ENCODE peak calls at places on chromosomes 11 and 22, in five cellular contexts. One of them, this sample, is unnamed. For H3K4me1, the result is how much of the 10 kb centered on the place peaks cover.

GRCh38 chr22:27420817-27421361 is 380.7 kb downstream of the MN1 start:
- DNase-seq in lower lobe of right lung: peak
- DNase-seq in thoracic aorta: peak
- DNase-seq in tibial nerve: peak
- DNase-seq in foreskin keratinocyte: peak
- DNase-seq in this sample: no peak

GRCh38 chr22:29377979-29378378 is 10.4 kb downstream of the AP1B1 start:
- DNase-seq in lower lobe of right lung: peak
- DNase-seq in thoracic aorta: no peak
- DNase-seq in tibial nerve: no peak
- DNase-seq in foreskin keratinocyte: peak
- DNase-seq in this sample: no peak

GRCh38 chr22:23233746-23234408 is 53.6 kb downstream of the BCR start:
- DNase-seq in lower lobe of right lung: no peak
- DNase-seq in thoracic aorta: no peak
- DNase-seq in tibial nerve: peak
- DNase-seq in foreskin keratinocyte: no peak
- DNase-seq in this sample: no peak

GRCh38 chr11:44589301-44589700 is 23.8 kb downstream of the CD82 start:
- DNase-seq in lower lobe of right lung: no peak
- DNase-seq in thoracic aorta: no peak
- DNase-seq in tibial nerve: no peak
- DNase-seq in foreskin keratinocyte: no peak
- DNase-seq in this sample: no peak

GRCh38 chr11:110621826-110622225 is 90.4 kb downstream of the ARHGAP20 start:
- DNase-seq in lower lobe of right lung: no peak
- DNase-seq in thoracic aorta: no peak
- DNase-seq in tibial nerve: no peak
- DNase-seq in foreskin keratinocyte: no peak
- DNase-seq in this sample: no peak

GRCh38 chr22:26485013-26485412 is 1.3 kb downstream of the SRRD start:
- DNase-seq in lower lobe of right lung: no peak
- DNase-seq in thoracic aorta: no peak
- DNase-seq in tibial nerve: no peak
- DNase-seq in foreskin keratinocyte: no peak
- DNase-seq in this sample: no peak

GRCh38 chr22:21972806-21973205 is 9.8 kb downstream of the TOP3B start:
- DNase-seq in lower lobe of right lung: no peak
- DNase-seq in thoracic aorta: no peak
- DNase-seq in tibial nerve: no peak
- DNase-seq in foreskin keratinocyte: no peak
- DNase-seq in this sample: no peak

GRCh38 chr22:32707971-32708370 is 93.5 kb upstream of the TIMP3 start:
- DNase-seq in lower lobe of right lung: no peak
- DNase-seq in thoracic aorta: no peak
- DNase-seq in tibial nerve: no peak
- DNase-seq in foreskin keratinocyte: no peak
- DNase-seq in this sample: no peak

GRCh38 chr11:116598036-116598435 is 174.8 kb downstream of the BUD13 start:
- DNase-seq in lower lobe of right lung: no peak
- DNase-seq in thoracic aorta: no peak
- DNase-seq in tibial nerve: no peak
- DNase-seq in foreskin keratinocyte: no peak
- DNase-seq in this sample: no peak

GRCh38 chr11:121965330-121965729 is 150.7 kb downstream of the BLID start:
- DNase-seq in lower lobe of right lung: no peak
- DNase-seq in thoracic aorta: no peak
- DNase-seq in tibial nerve: no peak
- DNase-seq in foreskin keratinocyte: peak
- DNase-seq in this sample: no peak

GRCh38 chr11:27485930-27486773 is 13.6 kb upstream of the LGR4 start:
- DNase-seq in lower lobe of right lung: no peak
- DNase-seq in thoracic aorta: no peak
- DNase-seq in tibial nerve: no peak
- DNase-seq in foreskin keratinocyte: no peak
- DNase-seq in this sample: no peak

GRCh38 chr11:14075118-14075601 is 112.6 kb downstream of the SPON1 start:
- DNase-seq in lower lobe of right lung: no peak
- DNase-seq in thoracic aorta: no peak
- DNase-seq in tibial nerve: no peak
- DNase-seq in foreskin keratinocyte: peak
- DNase-seq in this sample: no peak

GRCh38 chr11:77374611-77375031 is 73.1 kb upstream of the GDPD4 start:
- DNase-seq in lower lobe of right lung: no peak
- DNase-seq in thoracic aorta: no peak
- DNase-seq in tibial nerve: no peak
- DNase-seq in foreskin keratinocyte: no peak
- DNase-seq in this sample: no peak

GRCh38 chr22:44196731-44197131 is 16.0 kb downstream of the PARVG start:
- DNase-seq in lower lobe of right lung: no peak
- DNase-seq in thoracic aorta: no peak
- DNase-seq in tibial nerve: no peak
- DNase-seq in foreskin keratinocyte: no peak
- DNase-seq in this sample: no peak

GRCh38 chr22:41003041-41003440 is 51.9 kb downstream of the RBX1 start:
- DNase-seq in lower lobe of right lung: no peak
- DNase-seq in thoracic aorta: no peak
- DNase-seq in tibial nerve: no peak
- DNase-seq in foreskin keratinocyte: no peak
- DNase-seq in this sample: no peak

GRCh38 chr11:121109916-121110656 is 9.0 kb downstream of the TECTA start:
- DNase-seq in lower lobe of right lung: no peak
- DNase-seq in thoracic aorta: no peak
- DNase-seq in tibial nerve: no peak
- DNase-seq in foreskin keratinocyte: no peak
- DNase-seq in this sample: no peak

GRCh38 chr22:50599816-50600454 is 658 bp upstream of the MAPK8IP2 start:
- DNase-seq in lower lobe of right lung: no peak
- DNase-seq in thoracic aorta: no peak
- DNase-seq in tibial nerve: no peak
- DNase-seq in foreskin keratinocyte: no peak
- DNase-seq in this sample: no peak

GRCh38 chr22:21445437-21446127 is 21.6 kb upstream of the TMEM191C start:
- DNase-seq in lower lobe of right lung: peak
- DNase-seq in thoracic aorta: no peak
- DNase-seq in tibial nerve: no peak
- DNase-seq in foreskin keratinocyte: no peak
- DNase-seq in this sample: no peak

GRCh38 chr11:102564110-102564509 is 33.6 kb upstream of the MMP7 start:
- DNase-seq in lower lobe of right lung: no peak
- DNase-seq in thoracic aorta: no peak
- DNase-seq in tibial nerve: no peak
- DNase-seq in foreskin keratinocyte: peak
- DNase-seq in this sample: no peak

GRCh38 chr11:63866211-63866610 is 27.3 kb downstream of the MARK2 start:
- DNase-seq in lower lobe of right lung: peak
- DNase-seq in thoracic aorta: no peak
- DNase-seq in tibial nerve: peak
- DNase-seq in foreskin keratinocyte: no peak
- DNase-seq in this sample: no peak

GRCh38 chr11:19803506-19803998 is 90.9 kb downstream of the NAV2 start:
- DNase-seq in lower lobe of right lung: no peak
- DNase-seq in thoracic aorta: no peak
- DNase-seq in tibial nerve: no peak
- DNase-seq in foreskin keratinocyte: peak
- DNase-seq in this sample: no peak

GRCh38 chr11:16587670-16588069 is 150.8 kb upstream of the C11orf58 start:
- DNase-seq in lower lobe of right lung: no peak
- DNase-seq in thoracic aorta: no peak
- DNase-seq in tibial nerve: no peak
- DNase-seq in foreskin keratinocyte: no peak
- DNase-seq in this sample: no peak

GRCh38 chr11:86724137-86724536 is 51.7 kb upstream of the ME3 start:
- DNase-seq in lower lobe of right lung: no peak
- DNase-seq in thoracic aorta: no peak
- DNase-seq in tibial nerve: no peak
- DNase-seq in foreskin keratinocyte: no peak
- DNase-seq in this sample: no peak

DNA sequence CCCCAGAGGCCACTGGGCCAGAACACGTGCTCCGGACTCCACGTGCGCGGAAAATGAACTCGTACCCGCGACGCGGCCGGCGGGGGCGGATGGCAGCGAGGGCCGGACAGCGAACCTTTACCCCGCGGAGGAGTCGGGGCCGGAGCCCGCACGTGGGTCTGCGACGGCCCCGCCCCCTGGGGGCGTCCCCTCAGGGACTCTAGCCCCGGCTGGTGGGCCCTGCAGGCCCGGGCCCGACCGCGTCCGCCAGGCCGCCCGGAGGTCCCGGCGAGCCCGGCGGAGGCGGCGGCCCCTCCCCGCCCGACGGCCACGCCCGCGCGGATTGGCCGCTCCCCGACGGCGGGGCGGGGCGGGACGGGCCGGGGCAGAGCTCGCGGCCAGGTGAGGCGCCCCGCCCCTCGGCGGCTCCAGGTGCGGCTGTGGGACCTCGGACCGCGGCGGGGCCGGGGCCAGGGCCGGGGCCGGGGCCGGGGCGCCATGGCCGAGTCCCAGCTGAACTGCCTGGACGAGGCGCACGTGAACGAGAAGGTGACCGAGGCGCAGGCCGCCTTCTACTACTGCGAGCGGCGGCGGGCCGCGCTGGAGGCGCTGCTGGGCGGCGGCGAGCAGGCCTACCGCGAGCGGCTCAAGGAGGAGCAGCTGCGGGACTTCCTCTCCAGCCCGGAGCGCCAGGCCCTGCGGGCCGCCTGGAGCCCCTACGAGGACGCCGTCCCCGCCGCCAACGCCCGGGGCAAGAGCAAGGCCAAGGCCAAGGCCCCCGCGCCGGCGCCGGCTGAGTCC is at the start of gene FAM83F:
- DNase-seq in lower lobe of right lung: peak
- DNase-seq in thoracic aorta: no peak
- DNase-seq in tibial nerve: no peak
- DNase-seq in foreskin keratinocyte: no peak
- DNase-seq in this sample: no peak
- H3K27ac ChIP-seq in lower lobe of right lung: no peak
- H3K27ac ChIP-seq in thoracic aorta: no peak
- H3K27ac ChIP-seq in tibial nerve: peak
- H3K27ac ChIP-seq in foreskin keratinocyte: peak
- H3K27ac ChIP-seq in this sample: peak

GRCh38 chr11:126357969-126358762 is 2.7 kb downstream of the ST3GAL4 start:
- DNase-seq in lower lobe of right lung: no peak
- DNase-seq in thoracic aorta: no peak
- DNase-seq in tibial nerve: no peak
- DNase-seq in foreskin keratinocyte: no peak
- DNase-seq in this sample: no peak

GRCh38 chr11:126357055-126357962 is 1.8 kb downstream of the ST3GAL4 start:
- DNase-seq in lower lobe of right lung: no peak
- DNase-seq in thoracic aorta: no peak
- DNase-seq in tibial nerve: no peak
- DNase-seq in foreskin keratinocyte: no peak
- DNase-seq in this sample: no peak

GRCh38 chr11:126355324-126355925 is at the start of gene ST3GAL4:
- DNase-seq in lower lobe of right lung: peak
- DNase-seq in thoracic aorta: no peak
- DNase-seq in tibial nerve: peak
- DNase-seq in foreskin keratinocyte: no peak
- DNase-seq in this sample: peak

GRCh38 chr11:126354631-126355323 is 709 bp upstream of the ST3GAL4 start:
- DNase-seq in lower lobe of right lung: no peak
- DNase-seq in thoracic aorta: no peak
- DNase-seq in tibial nerve: no peak
- DNase-seq in foreskin keratinocyte: no peak
- DNase-seq in this sample: no peak

DNA sequence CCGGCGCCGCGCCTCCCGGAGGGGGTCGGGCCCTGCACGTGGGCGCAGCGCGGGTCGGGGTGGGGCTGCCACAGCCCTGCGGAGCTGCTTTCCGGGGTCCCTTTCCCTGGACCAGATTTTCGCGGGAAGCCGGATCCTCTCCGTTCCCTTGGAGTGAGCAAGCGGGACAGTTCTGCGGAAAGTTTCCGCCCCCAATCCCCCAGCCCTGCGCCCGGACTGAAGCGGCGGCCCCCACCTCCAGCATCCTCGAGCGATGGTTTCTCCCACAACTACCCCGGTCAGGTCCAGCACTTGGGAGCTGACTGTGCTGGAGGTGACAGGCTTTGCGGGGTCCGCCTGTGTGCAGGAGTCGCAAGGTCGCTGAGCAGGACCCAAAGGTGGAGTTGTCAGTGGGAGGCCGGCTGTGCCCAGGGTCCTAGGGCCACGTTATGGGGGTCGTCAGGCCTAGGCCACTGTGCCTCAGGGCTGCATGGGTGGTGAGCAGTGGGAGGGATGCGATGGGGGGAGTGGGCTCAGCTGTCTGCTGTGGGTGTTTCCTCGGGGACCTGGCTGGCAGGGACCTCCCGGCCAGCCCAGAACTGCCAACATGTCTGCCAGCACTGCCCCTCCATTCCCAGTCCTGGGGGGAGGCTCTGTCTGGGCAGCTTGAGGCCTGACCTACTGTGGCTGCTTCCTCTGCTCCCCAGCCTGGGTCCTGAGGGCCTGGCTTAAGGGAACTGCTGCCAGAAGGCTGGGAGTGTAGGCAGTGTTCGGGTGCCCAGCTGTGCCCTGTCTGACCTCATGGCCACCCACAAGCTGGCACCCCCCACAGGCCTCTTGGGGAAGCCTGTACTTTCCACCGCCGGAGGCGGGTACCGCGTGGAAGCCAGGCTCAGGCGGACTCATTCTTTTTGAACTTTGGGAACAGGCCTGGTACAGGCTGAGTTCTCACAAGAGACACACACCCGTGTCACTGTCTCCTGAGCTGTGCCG is 726 bp downstream of the ST3GAL4 start:
- DNase-seq in lower lobe of right lung: peak
- DNase-seq in thoracic aorta: no peak
- DNase-seq in tibial nerve: no peak
- DNase-seq in foreskin keratinocyte: peak
- DNase-seq in this sample: no peak
- TF ChIP-seq CTCF in lower lobe of right lung: no peak
- TF ChIP-seq CTCF in thoracic aorta: no peak
- TF ChIP-seq CTCF in tibial nerve: no peak
- TF ChIP-seq CTCF in foreskin keratinocyte: no peak
- TF ChIP-seq CTCF in this sample: no peak

GRCh38 chr11:83157755-83158473 is 983 bp downstream of the PCF11 start:
- DNase-seq in lower lobe of right lung: peak
- DNase-seq in thoracic aorta: peak
- DNase-seq in tibial nerve: peak
- DNase-seq in foreskin keratinocyte: peak
- DNase-seq in this sample: no peak
- H3K4me1 ChIP-seq in lower lobe of right lung: under half
- H3K4me1 ChIP-seq in thoracic aorta: under half
- H3K4me1 ChIP-seq in tibial nerve: under half
- H3K4me1 ChIP-seq in foreskin keratinocyte: under half
- H3K4me1 ChIP-seq in this sample: under half

GRCh38 chr11:444397-445144 is 2.8 kb upstream of the ANO9 start:
- DNase-seq in lower lobe of right lung: peak
- DNase-seq in thoracic aorta: no peak
- DNase-seq in tibial nerve: no peak
- DNase-seq in foreskin keratinocyte: no peak
- DNase-seq in this sample: no peak

GRCh38 chr11:447923-448731 is 2.0 kb upstream of the PTDSS2 start:
- DNase-seq in lower lobe of right lung: peak
- DNase-seq in thoracic aorta: peak
- DNase-seq in tibial nerve: peak
- DNase-seq in foreskin keratinocyte: peak
- DNase-seq in this sample: peak

GRCh38 chr11:445765-446588 is 4.1 kb upstream of the PTDSS2 start:
- DNase-seq in lower lobe of right lung: peak
- DNase-seq in thoracic aorta: no peak
- DNase-seq in tibial nerve: no peak
- DNase-seq in foreskin keratinocyte: no peak
- DNase-seq in this sample: no peak

GRCh38 chr11:443542-444199 is 1.9 kb upstream of the ANO9 start:
- DNase-seq in lower lobe of right lung: peak
- DNase-seq in thoracic aorta: no peak
- DNase-seq in tibial nerve: no peak
- DNase-seq in foreskin keratinocyte: no peak
- DNase-seq in this sample: no peak

GRCh38 chr11:446886-447285 is 3.2 kb upstream of the PTDSS2 start:
- DNase-seq in lower lobe of right lung: peak
- DNase-seq in thoracic aorta: no peak
- DNase-seq in tibial nerve: no peak
- DNase-seq in foreskin keratinocyte: peak
- DNase-seq in this sample: no peak
- H3K27ac ChIP-seq in lower lobe of right lung: no peak
- H3K27ac ChIP-seq in thoracic aorta: no peak
- H3K27ac ChIP-seq in tibial nerve: no peak
- H3K27ac ChIP-seq in foreskin keratinocyte: no peak
- H3K27ac ChIP-seq in this sample: no peak